ENCODE peak calls at places on chromosome 5, in eight cellular contexts. Z is A172; J is mucosa of gallbladder; D is stimulated activated CD4-positive, alpha-beta T cell treated with anti-CD3 and anti-CD28 coated beads, Interleukin-4, amount 100 ng/mL, for 24 hours; M is activated T-cell treated with anti-CD3 and anti-CD28 coated beads for 1 hour; H is fibroblast of lung; L is left cardiac atrium; F is coronary artery. E is an unnamed sample.

GRCh38 chr5:84885479-84886258 is 501.0 kb upstream of the EDIL3 start:
- DNase-seq in Z (peak; percentile 2), J (no peak), D (no peak), M (no peak), H (peak; percentile 95), L (peak; percentile 62), F (no peak), E (no peak)

GRCh38 chr5:37722236-37723146 is 117.3 kb downstream of the GDNF start:
- DNase-seq in Z (peak; percentile 88), J (no peak), D (peak; percentile 57), M (no peak), H (peak; percentile 99), L (no peak), F (no peak), E (peak; percentile 57)

GRCh38 chr5:174292348-174292747 is 246.8 kb downstream of the NSG2 start:
- DNase-seq in Z (peak; percentile 28), J (no peak), D (no peak), M (no peak), H (no peak), L (no peak), F (no peak), E (no peak)

GRCh38 chr5:95284512-95285405 is at the start of gene MCTP1:
- DNase-seq in Z (peak; percentile 41), J (no peak), D (no peak), M (no peak), H (peak; percentile 25), L (no peak), F (no peak), E (no peak)

GRCh38 chr5:44275329-44275728 is 113.9 kb downstream of the FGF10 start:
- DNase-seq in Z (no peak), J (no peak), D (no peak), M (no peak), H (no peak), L (no peak), F (no peak), E (no peak)

GRCh38 chr5:97575322-97575721 is 392.3 kb upstream of the RIOK2 start:
- DNase-seq in Z (no peak), J (no peak), D (no peak), M (no peak), H (no peak), L (no peak), F (no peak), E (no peak)

GRCh38 chr5:96114736-96115466 is 153.2 kb upstream of the ELL2 start:
- DNase-seq in Z (no peak), J (no peak), D (peak; percentile 14), M (no peak), H (peak; percentile 64), L (no peak), F (no peak), E (peak; percentile 8)

GRCh38 chr5:157821405-157821804 is 37.5 kb downstream of the CLINT1 start:
- DNase-seq in Z (no peak), J (no peak), D (no peak), M (no peak), H (no peak), L (no peak), F (no peak), E (no peak)

GRCh38 chr5:135831439-135832262 is 2.8 kb upstream of the SLC25A48 start:
- DNase-seq in Z (no peak), J (no peak), D (no peak), M (no peak), H (no peak), L (no peak), F (peak; percentile 62), E (no peak)

GRCh38 chr5:2801602-2802525 is 50.4 kb upstream of the IRX2 start:
- DNase-seq in Z (no peak), J (no peak), D (no peak), M (no peak), H (no peak), L (no peak), F (no peak), E (no peak)

GRCh38 chr5:53298841-53299240 is 181.6 kb upstream of the FST start:
- DNase-seq in Z (no peak), J (no peak), D (no peak), M (no peak), H (peak; percentile 68), L (no peak), F (no peak), E (no peak)

GRCh38 chr5:58231041-58231440 is 228.8 kb downstream of the PLK2 start:
- DNase-seq in Z (no peak), J (no peak), D (no peak), M (no peak), H (peak; percentile 13), L (no peak), F (no peak), E (no peak)

GRCh38 chr5:126650463-126650862 is 49.7 kb downstream of the PHAX start:
- DNase-seq in Z (no peak), J (no peak), D (no peak), M (no peak), H (no peak), L (no peak), F (no peak), E (no peak)

GRCh38 chr5:14914193-14914592 is 42.6 kb upstream of the ANKH start:
- DNase-seq in Z (no peak), J (no peak), D (no peak), M (no peak), H (no peak), L (no peak), F (no peak), E (no peak)

GRCh38 chr5:3489221-3489620 is 106.4 kb upstream of the IRX1 start:
- DNase-seq in Z (no peak), J (no peak), D (no peak), M (no peak), H (no peak), L (no peak), F (no peak), E (no peak)

GRCh38 chr5:164600166-164600715 is 1094.8 kb downstream of the MAT2B start:
- DNase-seq in Z (peak; percentile 73), J (no peak), D (no peak), M (no peak), H (peak; percentile 23), L (no peak), F (no peak), E (no peak)

GRCh38 chr5:43041669-43042175 is 1.6 kb upstream of the ANXA2R start:
- DNase-seq in Z (peak; percentile 73), J (peak; percentile 51), D (no peak), M (no peak), H (peak; percentile 91), L (peak; percentile 70), F (no peak), E (peak; percentile 82)

GRCh38 chr5:137415231-137415681 is 83.9 kb downstream of the SPOCK1 start:
- DNase-seq in Z (peak; percentile 63), J (no peak), D (no peak), M (no peak), H (peak; percentile 94), L (no peak), F (no peak), E (peak; percentile 58)

GRCh38 chr5:73301208-73302088 is 128.5 kb downstream of the TMEM174 start:
- DNase-seq in Z (no peak), J (no peak), D (no peak), M (no peak), H (no peak), L (no peak), F (no peak), E (no peak)

GRCh38 chr5:131328536-131329186 is 64.8 kb downstream of the CDC42SE2 start:
- DNase-seq in Z (peak; percentile 57), J (no peak), D (no peak), M (no peak), H (peak; percentile 76), L (no peak), F (no peak), E (peak; percentile 54)

GRCh38 chr5:78127875-78128274 is 166.6 kb downstream of the AP3B1 start:
- DNase-seq in Z (peak; percentile 1), J (no peak), D (no peak), M (no peak), H (no peak), L (no peak), F (no peak), E (no peak)

GRCh38 chr5:115377468-115378217 is 81.2 kb upstream of the CCDC112 start:
- DNase-seq in Z (peak; percentile 78), J (no peak), D (no peak), M (no peak), H (peak; percentile 93), L (no peak), F (no peak), E (peak; percentile 47)

GRCh38 chr5:140672455-140673186 is 755 bp downstream of the DND1 start:
- DNase-seq in Z (no peak), J (no peak), D (no peak), M (no peak), H (peak; percentile 9), L (peak; percentile 68), F (no peak), E (no peak)

GRCh38 chr5:82719368-82719767 is 357.8 kb downstream of the TMEM167A start:
- DNase-seq in Z (no peak), J (no peak), D (no peak), M (no peak), H (peak; percentile 16), L (peak; percentile 34), F (no peak), E (no peak)

GRCh38 chr5:89270901-89271300 is 387.9 kb upstream of the MEF2C start:
- DNase-seq in Z (no peak), J (no peak), D (no peak), M (no peak), H (no peak), L (no peak), F (no peak), E (no peak)

GRCh38 chr5:14753947-14754346 is 89.4 kb downstream of the OTULIN start:
- DNase-seq in Z (no peak), J (no peak), D (no peak), M (no peak), H (no peak), L (no peak), F (no peak), E (no peak)

GRCh38 chr5:95731571-95732554 is 727 bp downstream of the RHOBTB3 start:
- DNase-seq in Z (peak; percentile 64), J (peak; percentile 25), D (peak; percentile 25), M (peak; percentile 20), H (peak; percentile 51), L (peak; percentile 61), F (peak; percentile 81), E (no peak)

GRCh38 chr5:83721878-83722779 is 1.5 kb upstream of the HAPLN1 start:
- DNase-seq in Z (peak; percentile 71), J (peak; percentile 61), D (no peak), M (no peak), H (peak; percentile 78), L (peak; percentile 75), F (peak; percentile 79), E (no peak)

GRCh38 chr5:1431021-1431811 is 14.0 kb downstream of the SLC6A3 start:
- DNase-seq in Z (no peak), J (no peak), D (no peak), M (no peak), H (no peak), L (no peak), F (peak; percentile 62), E (no peak)

E was measured in Panc1.